ENCODE peak calls at places on chromosomes 11 and 22, in five cellular contexts. X, D, O, C and E are unnamed samples.

GRCh38 chr11:86795962-86796361 is 4.4 kb upstream of the PRSS23 start:
- DNase-seq in C (no peak), D (no peak), X (peak; percentile 70), O (no peak), E (no peak)

GRCh38 chr11:8745431-8745986 is 62.9 kb downstream of the RPL27A start:
- DNase-seq in X (no peak), D (no peak), C (no peak), O (no peak), E (no peak)

GRCh38 chr11:65899356-65900124 is 648 bp downstream of the FOSL1 start:
- DNase-seq in D (peak; percentile 77), X (no peak), O (no peak), C (peak; percentile 49), E (peak; percentile 82)

GRCh38 chr22:24402460-24403192 is 24.8 kb upstream of the ADORA2A start:
- DNase-seq in C (no peak), O (no peak), D (peak; percentile 92), X (peak; percentile 94), E (peak; percentile 88)

GRCh38 chr11:34573537-34573936 is 47.4 kb upstream of the EHF start:
- DNase-seq in X (no peak), C (no peak), D (no peak), O (no peak), E (no peak)

GRCh38 chr22:45717787-45718186 is 46.2 kb downstream of the ATXN10 start:
- DNase-seq in C (no peak), O (no peak), D (peak; percentile 80), X (peak; percentile 83), E (peak; percentile 86)

GRCh38 chr11:40425168-40425567 is 1034.3 kb downstream of the LRRC4C start:
- DNase-seq in X (no peak), D (no peak), O (no peak), C (no peak), E (peak; percentile 6)

GRCh38 chr11:92342034-92342433 is 117.4 kb downstream of the FAT3 start:
- DNase-seq in X (no peak), D (no peak), O (no peak), C (no peak), E (no peak)

GRCh38 chr11:21912280-21912679 is 280.6 kb upstream of the ANO5 start:
- DNase-seq in X (no peak), D (no peak), C (no peak), O (no peak), E (no peak)

GRCh38 chr22:44131989-44132685 is 48.6 kb upstream of the PARVG start:
- DNase-seq in X (no peak), D (no peak), C (no peak), O (no peak), E (no peak)

GRCh38 chr11:16194566-16194965 is 161.8 kb downstream of the SOX6 start:
- DNase-seq in D (no peak), X (no peak), O (no peak), C (no peak), E (no peak)

GRCh38 chr22:48899523-48900326 is 927.9 kb downstream of the BRD1 start:
- DNase-seq in O (no peak), D (no peak), X (no peak), C (no peak), E (no peak)

GRCh38 chr11:66491315-66491935 is 11.2 kb downstream of the DPP3 start:
- DNase-seq in C (peak; percentile 51), D (no peak), O (no peak), X (no peak), E (no peak)

GRCh38 chr11:61963282-61964057 is 4.0 kb downstream of the FTH1 start:
- DNase-seq in C (no peak), X (peak; percentile 50), O (no peak), D (peak; percentile 48), E (peak; percentile 52)

GRCh38 chr22:49408102-49408836 is 419.4 kb downstream of the BRD1 start:
- DNase-seq in O (no peak), X (no peak), C (no peak), D (no peak), E (no peak)

GRCh38 chr22:28864878-28865596 is 18.3 kb upstream of the ZNRF3 start:
- DNase-seq in C (no peak), O (no peak), D (no peak), X (no peak), E (no peak)

GRCh38 chr22:43992331-43992821 is 31.7 kb upstream of the PARVB start:
- DNase-seq in D (peak; percentile 93), X (no peak), C (no peak), O (no peak), E (peak; percentile 1)

GRCh38 chr11:285894-286220 is 3.1 kb upstream of the PGGHG start:
- DNase-seq in O (no peak), D (no peak), X (no peak), C (no peak), E (no peak)